ENCODE peak calls at places on chromosomes 3 and 15, in ten cellular contexts. One of them, this sample, is unnamed.
A peak's percentile ranks its signal among the peaks of the same experiment; 100 is the strongest.

GRCh38 chr3:180747805-180748361 is 68.6 kb upstream of the CCDC39 start:
- DNase-seq in cardiac muscle cell: no peak
- DNase-seq in body of pancreas: no peak
- DNase-seq in CD8-positive, alpha-beta T cell: no peak
- DNase-seq in PC-3: no peak
- DNase-seq in mammary epithelial cell: no peak
- DNase-seq in suprapubic skin: no peak
- DNase-seq in mucosa of descending colon: no peak
- DNase-seq in ovary: no peak
- DNase-seq in neural progenitor cell: no peak
- DNase-seq in this sample: no peak

GRCh38 chr15:65595960-65596359 is 15.0 kb downstream of the INTS14 start:
- DNase-seq in neural progenitor cell: peak; percentile 41
- DNase-seq in suprapubic skin: no peak
- DNase-seq in cardiac muscle cell: peak; percentile 38
- DNase-seq in PC-3: peak; percentile 15
- DNase-seq in ovary: no peak
- DNase-seq in body of pancreas: no peak
- DNase-seq in CD8-positive, alpha-beta T cell: no peak
- DNase-seq in mammary epithelial cell: no peak
- DNase-seq in mucosa of descending colon: no peak
- DNase-seq in this sample: no peak

GRCh38 chr15:58864602-58865419 is 68.7 kb downstream of the SLTM start:
- DNase-seq in mucosa of descending colon: peak; percentile 56
- DNase-seq in mammary epithelial cell: no peak
- DNase-seq in suprapubic skin: no peak
- DNase-seq in body of pancreas: peak; percentile 75
- DNase-seq in cardiac muscle cell: peak; percentile 76
- DNase-seq in PC-3: no peak
- DNase-seq in ovary: peak; percentile 68
- DNase-seq in CD8-positive, alpha-beta T cell: no peak
- DNase-seq in neural progenitor cell: peak; percentile 39
- DNase-seq in this sample: no peak

GRCh38 chr3:33773627-33774026 is 24.8 kb upstream of the PDCD6IP start:
- DNase-seq in PC-3: no peak
- DNase-seq in ovary: no peak
- DNase-seq in mucosa of descending colon: no peak
- DNase-seq in neural progenitor cell: no peak
- DNase-seq in mammary epithelial cell: no peak
- DNase-seq in cardiac muscle cell: no peak
- DNase-seq in suprapubic skin: no peak
- DNase-seq in body of pancreas: no peak
- DNase-seq in CD8-positive, alpha-beta T cell: no peak
- DNase-seq in this sample: no peak

GRCh38 chr3:28267984-28268849 is 26.8 kb downstream of the CMC1 start:
- DNase-seq in body of pancreas: peak; percentile 47
- DNase-seq in neural progenitor cell: no peak
- DNase-seq in mammary epithelial cell: peak; percentile 2
- DNase-seq in CD8-positive, alpha-beta T cell: no peak
- DNase-seq in mucosa of descending colon: no peak
- DNase-seq in cardiac muscle cell: no peak
- DNase-seq in PC-3: peak; percentile 22
- DNase-seq in suprapubic skin: no peak
- DNase-seq in ovary: no peak
- DNase-seq in this sample: no peak

GRCh38 chr3:176939022-176939817 is 258.1 kb downstream of the TBL1XR1 start:
- DNase-seq in CD8-positive, alpha-beta T cell: peak; percentile 5
- DNase-seq in suprapubic skin: no peak
- DNase-seq in mucosa of descending colon: no peak
- DNase-seq in body of pancreas: peak; percentile 75
- DNase-seq in neural progenitor cell: peak; percentile 76
- DNase-seq in ovary: no peak
- DNase-seq in cardiac muscle cell: peak; percentile 91
- DNase-seq in PC-3: peak; percentile 86
- DNase-seq in mammary epithelial cell: peak; percentile 60
- DNase-seq in this sample: no peak

GRCh38 chr15:69031013-69032001 is 16.8 kb downstream of the NOX5 start:
- DNase-seq in neural progenitor cell: peak; percentile 82
- DNase-seq in cardiac muscle cell: peak; percentile 59
- DNase-seq in CD8-positive, alpha-beta T cell: peak; percentile 4
- DNase-seq in mucosa of descending colon: peak; percentile 62
- DNase-seq in suprapubic skin: no peak
- DNase-seq in ovary: peak; percentile 36
- DNase-seq in mammary epithelial cell: no peak
- DNase-seq in PC-3: peak; percentile 50
- DNase-seq in body of pancreas: peak; percentile 35
- DNase-seq in this sample: no peak

GRCh38 chr3:146969356-146969755 is 364.2 kb upstream of the PLSCR5 start:
- DNase-seq in body of pancreas: no peak
- DNase-seq in ovary: no peak
- DNase-seq in CD8-positive, alpha-beta T cell: no peak
- DNase-seq in mucosa of descending colon: no peak
- DNase-seq in cardiac muscle cell: peak; percentile 33
- DNase-seq in PC-3: no peak
- DNase-seq in mammary epithelial cell: no peak
- DNase-seq in suprapubic skin: no peak
- DNase-seq in neural progenitor cell: no peak
- DNase-seq in this sample: no peak

GRCh38 chr3:113834983-113835382 is 3.6 kb upstream of the GRAMD1C start:
- DNase-seq in CD8-positive, alpha-beta T cell: no peak
- DNase-seq in suprapubic skin: no peak
- DNase-seq in mammary epithelial cell: peak; percentile 19
- DNase-seq in cardiac muscle cell: no peak
- DNase-seq in body of pancreas: peak; percentile 16
- DNase-seq in ovary: no peak
- DNase-seq in PC-3: peak; percentile 51
- DNase-seq in neural progenitor cell: no peak
- DNase-seq in mucosa of descending colon: no peak
- DNase-seq in this sample: no peak

GRCh38 chr3:183592820-183593219 is 37.3 kb upstream of the KLHL6 start:
- DNase-seq in suprapubic skin: no peak
- DNase-seq in ovary: no peak
- DNase-seq in cardiac muscle cell: no peak
- DNase-seq in neural progenitor cell: no peak
- DNase-seq in body of pancreas: no peak
- DNase-seq in mammary epithelial cell: no peak
- DNase-seq in mucosa of descending colon: no peak
- DNase-seq in PC-3: no peak
- DNase-seq in CD8-positive, alpha-beta T cell: no peak
- DNase-seq in this sample: no peak

GRCh38 chr3:102235679-102236078 is 199.1 kb upstream of the ZPLD1 start:
- DNase-seq in mammary epithelial cell: no peak
- DNase-seq in CD8-positive, alpha-beta T cell: no peak
- DNase-seq in mucosa of descending colon: no peak
- DNase-seq in ovary: no peak
- DNase-seq in suprapubic skin: no peak
- DNase-seq in body of pancreas: no peak
- DNase-seq in cardiac muscle cell: peak; percentile 55
- DNase-seq in PC-3: peak; percentile 57
- DNase-seq in neural progenitor cell: peak; percentile 57
- DNase-seq in this sample: no peak

GRCh38 chr3:65343031-65343430 is 655.2 kb upstream of the ADAMTS9 start:
- DNase-seq in mucosa of descending colon: no peak
- DNase-seq in PC-3: no peak
- DNase-seq in CD8-positive, alpha-beta T cell: no peak
- DNase-seq in cardiac muscle cell: no peak
- DNase-seq in suprapubic skin: no peak
- DNase-seq in neural progenitor cell: no peak
- DNase-seq in ovary: no peak
- DNase-seq in body of pancreas: no peak
- DNase-seq in mammary epithelial cell: no peak
- DNase-seq in this sample: no peak

GRCh38 chr3:88150371-88150770 is 612 bp downstream of the C3orf38 start:
- DNase-seq in body of pancreas: no peak
- DNase-seq in PC-3: no peak
- DNase-seq in cardiac muscle cell: peak; percentile 25
- DNase-seq in CD8-positive, alpha-beta T cell: no peak
- DNase-seq in ovary: no peak
- DNase-seq in mammary epithelial cell: peak; percentile 21
- DNase-seq in neural progenitor cell: no peak
- DNase-seq in suprapubic skin: no peak
- DNase-seq in mucosa of descending colon: no peak
- DNase-seq in this sample: no peak

GRCh38 chr3:181176610-181177009 is 187.1 kb upstream of the DNAJC19 start:
- DNase-seq in mucosa of descending colon: no peak
- DNase-seq in CD8-positive, alpha-beta T cell: peak; percentile 4
- DNase-seq in PC-3: peak; percentile 71
- DNase-seq in mammary epithelial cell: peak; percentile 35
- DNase-seq in suprapubic skin: no peak
- DNase-seq in cardiac muscle cell: peak; percentile 62
- DNase-seq in ovary: peak; percentile 50
- DNase-seq in neural progenitor cell: peak; percentile 52
- DNase-seq in body of pancreas: peak; percentile 69
- DNase-seq in this sample: no peak

DNA sequence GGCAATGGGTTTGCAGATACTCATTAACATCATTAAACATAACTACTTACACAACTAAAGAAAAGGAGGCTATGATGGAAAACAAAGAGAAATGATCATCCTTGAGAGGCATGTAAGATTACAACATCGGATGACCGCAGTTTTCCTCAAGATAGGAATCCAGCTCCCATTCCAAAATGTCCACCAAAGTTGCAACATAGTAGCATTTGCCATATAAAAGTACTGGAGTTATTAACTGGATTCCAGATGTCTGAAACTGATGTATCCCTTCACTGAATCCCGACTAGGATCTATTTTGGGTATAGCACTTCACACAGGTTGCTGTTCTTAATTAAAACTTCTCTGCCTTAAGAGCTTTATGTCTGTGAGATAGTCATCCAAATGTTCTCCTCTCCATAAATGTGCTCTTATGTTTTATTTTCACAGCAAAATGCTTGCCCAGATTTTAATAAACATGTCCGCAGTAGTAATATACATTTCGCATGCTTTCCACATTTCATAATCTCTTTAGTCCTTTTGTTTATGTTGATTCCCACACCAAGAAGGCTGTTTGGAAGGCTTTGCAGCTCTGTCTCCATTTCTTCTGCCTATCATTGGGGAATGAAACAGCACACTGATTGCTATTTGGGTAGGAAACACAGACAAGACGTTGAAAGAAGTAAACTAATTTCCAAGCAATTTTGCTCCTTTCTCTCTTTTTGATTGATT is 716.5 kb upstream of the CFAP20DC start:
- DNase-seq in cardiac muscle cell: peak; percentile 85
- DNase-seq in ovary: no peak
- DNase-seq in CD8-positive, alpha-beta T cell: no peak
- DNase-seq in body of pancreas: peak; percentile 23
- DNase-seq in suprapubic skin: no peak
- DNase-seq in neural progenitor cell: no peak
- DNase-seq in PC-3: no peak
- DNase-seq in mammary epithelial cell: no peak
- DNase-seq in mucosa of descending colon: no peak
- DNase-seq in this sample: no peak
- TF ChIP-seq CTCF in cardiac muscle cell: no peak
- TF ChIP-seq CTCF in ovary: no peak
- TF ChIP-seq CTCF in CD8-positive, alpha-beta T cell: no peak
- TF ChIP-seq CTCF in body of pancreas: no peak
- TF ChIP-seq CTCF in suprapubic skin: no peak
- TF ChIP-seq CTCF in neural progenitor cell: no peak
- TF ChIP-seq CTCF in PC-3: no peak
- TF ChIP-seq CTCF in mammary epithelial cell: no peak
- TF ChIP-seq CTCF in mucosa of descending colon: no peak
- TF ChIP-seq CTCF in this sample: no peak

DNA sequence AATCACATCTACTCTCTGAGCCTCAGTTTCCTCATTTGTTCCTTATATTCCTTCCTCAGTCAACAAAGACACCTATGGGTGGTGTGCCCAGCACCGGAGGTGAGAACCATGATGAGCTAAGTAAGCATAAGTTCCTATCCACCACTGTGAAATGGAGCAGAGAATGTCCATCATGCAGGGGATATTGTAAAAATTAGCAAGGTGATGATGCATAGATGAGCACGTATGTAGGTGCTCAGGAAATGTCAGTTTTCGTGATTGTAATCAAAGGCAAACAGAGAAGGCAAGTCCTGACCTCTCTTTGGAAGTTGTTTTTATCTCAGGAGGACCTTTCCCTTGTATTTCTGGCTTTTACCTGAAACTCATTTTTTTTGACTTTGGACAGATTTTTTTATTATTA is 165.4 kb downstream of the GHSR start:
- DNase-seq in body of pancreas: no peak
- DNase-seq in neural progenitor cell: no peak
- DNase-seq in CD8-positive, alpha-beta T cell: no peak
- DNase-seq in ovary: no peak
- DNase-seq in suprapubic skin: no peak
- DNase-seq in cardiac muscle cell: no peak
- DNase-seq in mucosa of descending colon: no peak
- DNase-seq in PC-3: no peak
- DNase-seq in mammary epithelial cell: peak; percentile 28
- DNase-seq in this sample: no peak
- H3K4me1 ChIP-seq in body of pancreas: peaks cover 46% of the 10 kb centered on the region
- H3K4me1 ChIP-seq in neural progenitor cell: peaks cover 3% of the 10 kb centered on the region
- H3K4me1 ChIP-seq in CD8-positive, alpha-beta T cell: no peaks in the 10 kb centered on the region
- H3K4me1 ChIP-seq in ovary: peaks cover 11% of the 10 kb centered on the region
- H3K4me1 ChIP-seq in suprapubic skin: peaks cover 7% of the 10 kb centered on the region
- H3K4me1 ChIP-seq in cardiac muscle cell: peaks cover 41% of the 10 kb centered on the region
- H3K4me1 ChIP-seq in mucosa of descending colon: no peaks in the 10 kb centered on the region
- H3K4me1 ChIP-seq in PC-3: peaks cover 6% of the 10 kb centered on the region
- H3K4me1 ChIP-seq in mammary epithelial cell: peaks cover 25% of the 10 kb centered on the region
- H3K4me1 ChIP-seq in this sample: peaks cover 21% of the 10 kb centered on the region

DNA sequence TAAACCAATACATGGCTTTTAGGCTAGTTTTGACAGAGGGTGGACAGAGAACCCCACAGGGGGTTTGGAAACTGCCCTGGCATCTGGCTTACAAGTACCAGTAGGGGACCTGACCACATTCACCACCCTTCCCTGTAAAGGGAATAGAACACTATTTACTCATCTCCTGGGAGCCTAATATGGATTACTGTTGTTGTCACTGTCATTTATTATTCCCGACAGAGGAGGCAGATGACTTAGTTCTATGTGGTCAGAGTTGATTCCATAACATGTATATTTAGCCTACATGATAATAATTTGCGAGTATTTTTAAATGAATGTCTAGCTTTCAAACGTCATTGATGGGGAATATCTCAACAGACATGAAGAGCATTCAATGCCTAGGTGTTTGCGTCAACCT is 15.9 kb downstream of the ZBTB38 start:
- DNase-seq in mucosa of descending colon: no peak
- DNase-seq in CD8-positive, alpha-beta T cell: no peak
- DNase-seq in mammary epithelial cell: no peak
- DNase-seq in cardiac muscle cell: no peak
- DNase-seq in ovary: no peak
- DNase-seq in body of pancreas: no peak
- DNase-seq in suprapubic skin: no peak
- DNase-seq in neural progenitor cell: no peak
- DNase-seq in PC-3: no peak
- DNase-seq in this sample: no peak
- TF ChIP-seq CTCF in mucosa of descending colon: no peak
- TF ChIP-seq CTCF in CD8-positive, alpha-beta T cell: no peak
- TF ChIP-seq CTCF in mammary epithelial cell: no peak
- TF ChIP-seq CTCF in cardiac muscle cell: no peak
- TF ChIP-seq CTCF in ovary: no peak
- TF ChIP-seq CTCF in body of pancreas: no peak
- TF ChIP-seq CTCF in suprapubic skin: no peak
- TF ChIP-seq CTCF in neural progenitor cell: no peak
- TF ChIP-seq CTCF in PC-3: no peak
- TF ChIP-seq CTCF in this sample: no peak

DNA sequence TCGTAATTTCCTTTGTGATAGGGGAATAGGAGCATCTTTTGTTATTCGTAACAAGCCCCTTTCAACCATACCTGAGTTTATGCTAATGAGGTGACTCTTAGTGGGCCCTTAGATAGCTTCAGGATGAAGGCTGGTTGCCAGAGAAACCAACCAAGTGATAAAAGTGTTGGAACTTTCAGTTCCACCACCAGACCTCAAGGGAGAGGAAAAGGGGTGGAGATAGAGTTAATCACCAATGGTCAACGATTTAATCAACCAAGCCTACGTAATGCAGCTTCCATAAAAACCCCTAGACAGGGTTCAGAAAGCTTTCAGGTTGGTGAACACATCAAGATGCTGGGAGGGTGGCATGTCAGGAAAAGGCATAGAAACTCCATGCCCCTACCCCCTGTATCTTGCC is 33.0 kb downstream of the HERC1 start:
- DNase-seq in mucosa of descending colon: no peak
- DNase-seq in body of pancreas: no peak
- DNase-seq in PC-3: no peak
- DNase-seq in suprapubic skin: no peak
- DNase-seq in neural progenitor cell: no peak
- DNase-seq in mammary epithelial cell: no peak
- DNase-seq in cardiac muscle cell: no peak
- DNase-seq in CD8-positive, alpha-beta T cell: no peak
- DNase-seq in ovary: no peak
- DNase-seq in this sample: no peak
- H3K4me1 ChIP-seq in mucosa of descending colon: peaks cover 9% of the 10 kb centered on the region
- H3K4me1 ChIP-seq in body of pancreas: peaks cover 28% of the 10 kb centered on the region
- H3K4me1 ChIP-seq in PC-3: no peaks in the 10 kb centered on the region
- H3K4me1 ChIP-seq in suprapubic skin: peaks cover 40% of the 10 kb centered on the region
- H3K4me1 ChIP-seq in neural progenitor cell: peaks cover 12% of the 10 kb centered on the region
- H3K4me1 ChIP-seq in mammary epithelial cell: peaks cover 11% of the 10 kb centered on the region
- H3K4me1 ChIP-seq in cardiac muscle cell: peaks cover 13% of the 10 kb centered on the region
- H3K4me1 ChIP-seq in CD8-positive, alpha-beta T cell: peaks cover 35% of the 10 kb centered on the region
- H3K4me1 ChIP-seq in ovary: peaks cover 6% of the 10 kb centered on the region
- H3K4me1 ChIP-seq in this sample: peaks cover 24% of the 10 kb centered on the region

This sample was measured in esophagus squamous epithelium.